ENCODE peak calls at places on chromosomes 1 and 21, in nine cellular contexts. J, H, Y, I, M, A, U, S and Q are unnamed samples.

GRCh38 chr1:119141020-119141424 is 569 bp upstream of the WARS2 start:
- DNase-seq in S (peak), Y (peak), J (no peak), H (peak), I (no peak), U (no peak), M (peak), A (no peak), Q (peak)

GRCh38 chr1:207890136-207890738 is 20.7 kb downstream of the CD34 start:
- DNase-seq in J (no peak), U (no peak), S (peak), I (no peak), Y (no peak), H (no peak), M (peak), A (peak), Q (no peak)

GRCh38 chr1:28718601-28719331 is 18.0 kb upstream of the YTHDF2 start:
- DNase-seq in S (peak), M (no peak), H (no peak), Y (no peak), A (no peak), J (no peak), I (no peak), U (no peak), Q (peak)

GRCh38 chr1:205350626-205351235 is 6.0 kb downstream of the KLHDC8A start:
- DNase-seq in I (no peak), A (no peak), M (no peak), S (no peak), U (no peak), Y (no peak), J (no peak), H (no peak), Q (no peak)

GRCh38 chr1:26970810-26971209 is 10.5 kb upstream of the KDF1 start:
- DNase-seq in J (no peak), A (no peak), U (no peak), M (no peak), Y (no peak), I (no peak), H (no peak), S (no peak), Q (peak)

GRCh38 chr21:31482460-31482859 is 138.4 kb upstream of the TIAM1 start:
- DNase-seq in U (no peak), H (no peak), S (peak), M (no peak), A (no peak), Y (no peak), I (no peak), J (no peak), Q (no peak)

GRCh38 chr1:225693085-225693698 is 40.3 kb upstream of the ENAH start:
- DNase-seq in A (no peak), U (no peak), J (no peak), M (no peak), S (no peak), Y (no peak), H (no peak), I (no peak), Q (no peak)

GRCh38 chr1:151846062-151846568 is 6.5 kb upstream of the C2CD4D start:
- DNase-seq in J (no peak), I (no peak), U (no peak), H (no peak), S (peak), A (peak), Y (peak), M (no peak), Q (no peak)

GRCh38 chr1:67817319-67817718 is 15.9 kb downstream of the GNG12 start:
- DNase-seq in U (no peak), Y (no peak), M (no peak), I (no peak), S (no peak), J (no peak), H (no peak), A (no peak), Q (no peak)